ENCODE peak calls at places on chromosomes 11 and 22, in ten cellular contexts. R is M059J; Q is stimulated activated CD8-positive, alpha-beta memory T cell treated with anti-CD3 and anti-CD28 coated beads, Interleukin-2, amount 100 ng/mL, for 48 hours; L is activated CD4-positive, alpha-beta T cell treated with anti-CD3 and anti-CD28 coated beads, Interleukin-2, amount 10 ng/mL, durations not matched to agents 7 days and 5 days; C is posterior cingulate gyrus; Y is AG04449; W is nephron progenitor cell; M is kidney; D is NCI-H2081; H is stimulated activated naive B cell treated with anti-CD40 and anti-IgM and Interleukin-4, amounts not matched to agents 10 μg/mL and 1 μg/mL and 100 μg/mL, for 72 hours. A is an unnamed sample.

GRCh38 chr22:23781533-23781932 is 5.2 kb upstream of the SMARCB1 start:
- DNase-seq in R (peak), Q (no peak), L (no peak), C (no peak), Y (no peak), W (no peak), M (no peak), D (no peak), H (no peak), A (peak)

GRCh38 chr11:54558407-54558806 is 45.4 kb downstream of the OR4C46 start:
- DNase-seq in R (no peak), Q (no peak), L (no peak), C (no peak), Y (no peak), W (no peak), M (no peak), D (no peak), H (no peak), A (no peak)

GRCh38 chr11:58916637-58917036 is 22.7 kb upstream of the GLYATL1 start:
- DNase-seq in R (no peak), Q (no peak), L (no peak), C (no peak), Y (no peak), W (no peak), M (no peak), D (no peak), H (no peak), A (no peak)

GRCh38 chr11:65382804-65383368 is 440 bp upstream of the SLC25A45 start:
- DNase-seq in R (no peak), Q (no peak), L (no peak), C (no peak), Y (no peak), W (no peak), M (peak), D (peak), H (no peak), A (no peak)

GRCh38 chr11:66745356-66746235 is 16.6 kb upstream of the SPTBN2 start:
- DNase-seq in R (no peak), Q (peak), L (peak), C (peak), Y (no peak), W (peak), M (peak), D (peak), H (peak), A (peak)

GRCh38 chr11:25453471-25453870 is 878.5 kb upstream of the ANO3 start:
- DNase-seq in R (peak), Q (no peak), L (no peak), C (no peak), Y (no peak), W (no peak), M (no peak), D (no peak), H (no peak), A (no peak)

GRCh38 chr22:45291931-45292290 is 7.2 kb downstream of the UPK3A start:
- DNase-seq in R (no peak), Q (no peak), L (no peak), C (no peak), Y (no peak), W (no peak), M (no peak), D (no peak), H (no peak), A (no peak)

GRCh38 chr11:86291466-86292262 is 10.4 kb upstream of the HIKESHI start:
- DNase-seq in R (peak), Q (no peak), L (peak), C (peak), Y (no peak), W (peak), M (no peak), D (peak), H (peak), A (peak)

GRCh38 chr22:37193629-37194191 is 5.7 kb upstream of the C1QTNF6 start:
- DNase-seq in R (peak), Q (no peak), L (peak), C (no peak), Y (no peak), W (peak), M (peak), D (no peak), H (no peak), A (no peak)

GRCh38 chr22:39703890-39704658 is 133.5 kb downstream of the CACNA1I start:
- DNase-seq in R (no peak), Q (no peak), L (no peak), C (no peak), Y (no peak), W (peak), M (no peak), D (no peak), H (no peak), A (no peak)

A was measured in hepatocyte.